ENCODE peak calls at places on chromosomes 2 and 18, in seven cellular contexts. One of them, this sample, is unnamed.

GRCh38 chr2:201070966-201071304 is 536 bp downstream of the HYCC2 start:
- DNase-seq in endodermal cell: no peak
- DNase-seq in upper lobe of right lung: no peak
- DNase-seq in AG04450: no peak
- DNase-seq in stomach: no peak
- DNase-seq in lung: no peak
- DNase-seq in heart left ventricle: no peak
- DNase-seq in this sample: no peak

GRCh38 chr2:120763516-120763915 is 27.8 kb downstream of the GLI2 start:
- DNase-seq in upper lobe of right lung: peak; percentile 61
- DNase-seq in lung: no peak
- DNase-seq in AG04450: no peak
- DNase-seq in stomach: no peak
- DNase-seq in endodermal cell: peak; percentile 54
- DNase-seq in heart left ventricle: no peak
- DNase-seq in this sample: no peak

GRCh38 chr2:238926761-238927611 is 79.1 kb downstream of the TWIST2 start:
- DNase-seq in lung: no peak
- DNase-seq in AG04450: no peak
- DNase-seq in heart left ventricle: no peak
- DNase-seq in stomach: no peak
- DNase-seq in upper lobe of right lung: no peak
- DNase-seq in endodermal cell: peak; percentile 34
- DNase-seq in this sample: no peak

GRCh38 chr18:27062802-27063201 is 122.3 kb downstream of the CHST9 start:
- DNase-seq in heart left ventricle: no peak
- DNase-seq in upper lobe of right lung: no peak
- DNase-seq in AG04450: no peak
- DNase-seq in stomach: no peak
- DNase-seq in lung: no peak
- DNase-seq in endodermal cell: no peak
- DNase-seq in this sample: no peak

GRCh38 chr2:223724831-223725230 is 112.6 kb downstream of the AP1S3 start:
- DNase-seq in heart left ventricle: no peak
- DNase-seq in upper lobe of right lung: no peak
- DNase-seq in AG04450: no peak
- DNase-seq in lung: no peak
- DNase-seq in stomach: no peak
- DNase-seq in endodermal cell: no peak
- DNase-seq in this sample: no peak

GRCh38 chr2:104321141-104321799 is 532.6 kb upstream of the POU3F3 start:
- DNase-seq in AG04450: no peak
- DNase-seq in endodermal cell: no peak
- DNase-seq in heart left ventricle: no peak
- DNase-seq in stomach: no peak
- DNase-seq in upper lobe of right lung: no peak
- DNase-seq in lung: no peak
- DNase-seq in this sample: no peak

GRCh38 chr2:769771-770170 is 92.6 kb upstream of the TMEM18 start:
- DNase-seq in heart left ventricle: no peak
- DNase-seq in AG04450: no peak
- DNase-seq in endodermal cell: no peak
- DNase-seq in lung: no peak
- DNase-seq in stomach: no peak
- DNase-seq in upper lobe of right lung: no peak
- DNase-seq in this sample: no peak

GRCh38 chr2:190819835-190820234 is 60.8 kb upstream of the GLS start:
- DNase-seq in AG04450: peak; percentile 43
- DNase-seq in stomach: no peak
- DNase-seq in heart left ventricle: no peak
- DNase-seq in upper lobe of right lung: no peak
- DNase-seq in lung: no peak
- DNase-seq in endodermal cell: no peak
- DNase-seq in this sample: no peak

GRCh38 chr2:173652311-173652710 is 297.6 kb downstream of the CDCA7 start:
- DNase-seq in stomach: no peak
- DNase-seq in upper lobe of right lung: no peak
- DNase-seq in lung: no peak
- DNase-seq in heart left ventricle: no peak
- DNase-seq in AG04450: peak; percentile 87
- DNase-seq in endodermal cell: no peak
- DNase-seq in this sample: peak; percentile 22

GRCh38 chr2:74142340-74142739 is 5.4 kb downstream of the BOLA3 start:
- DNase-seq in upper lobe of right lung: no peak
- DNase-seq in endodermal cell: peak; percentile 78
- DNase-seq in AG04450: no peak
- DNase-seq in lung: no peak
- DNase-seq in stomach: no peak
- DNase-seq in heart left ventricle: no peak
- DNase-seq in this sample: no peak

GRCh38 chr2:207792244-207792785 is 22.6 kb upstream of the FZD5 start:
- DNase-seq in endodermal cell: peak; percentile 82
- DNase-seq in lung: no peak
- DNase-seq in stomach: no peak
- DNase-seq in upper lobe of right lung: no peak
- DNase-seq in AG04450: no peak
- DNase-seq in heart left ventricle: no peak
- DNase-seq in this sample: no peak

GRCh38 chr18:22167471-22168151 is 1.8 kb upstream of the GATA6 start:
- DNase-seq in stomach: no peak
- DNase-seq in upper lobe of right lung: no peak
- DNase-seq in AG04450: no peak
- DNase-seq in lung: no peak
- DNase-seq in endodermal cell: peak; percentile 84
- DNase-seq in heart left ventricle: no peak
- DNase-seq in this sample: peak; percentile 60
- H3K27me3 ChIP-seq in stomach: peaks cover 100% of the 10 kb centered on the region
- H3K27me3 ChIP-seq in upper lobe of right lung: peaks cover 40% of the 10 kb centered on the region
- H3K27me3 ChIP-seq in AG04450: peaks cover 59% of the 10 kb centered on the region
- H3K27me3 ChIP-seq in lung: no peaks in the 10 kb centered on the region
- H3K27me3 ChIP-seq in endodermal cell: peaks cover 34% of the 10 kb centered on the region
- H3K27me3 ChIP-seq in heart left ventricle: peaks cover 9% of the 10 kb centered on the region
- H3K27me3 ChIP-seq in this sample: no peaks in the 10 kb centered on the region

DNA sequence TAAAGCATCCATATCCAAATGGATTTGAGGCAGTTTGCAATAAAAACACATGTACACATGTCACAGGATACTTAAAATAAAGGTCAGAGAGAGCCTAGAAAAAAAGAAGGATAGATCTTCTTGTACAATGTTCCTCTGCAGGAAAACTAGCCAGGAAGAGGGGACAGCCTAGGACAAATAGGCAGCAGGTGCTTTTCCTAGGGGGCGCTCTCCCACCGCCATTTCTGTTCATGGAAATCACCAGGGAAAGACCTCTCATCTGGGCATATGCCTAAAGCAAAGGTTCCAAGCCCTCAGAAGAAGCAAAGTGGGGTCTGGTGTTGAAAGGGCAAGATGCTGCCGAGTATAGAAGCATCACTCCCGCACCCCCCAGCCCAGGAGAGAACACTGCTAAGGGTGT is 799.1 kb downstream of the BCL11A start:
- DNase-seq in stomach: no peak
- DNase-seq in endodermal cell: peak; percentile 89
- DNase-seq in upper lobe of right lung: no peak
- DNase-seq in heart left ventricle: no peak
- DNase-seq in lung: no peak
- DNase-seq in AG04450: no peak
- DNase-seq in this sample: no peak
- TF ChIP-seq CTCF in stomach: no peak
- TF ChIP-seq CTCF in endodermal cell: peak; percentile 80
- TF ChIP-seq CTCF in upper lobe of right lung: no peak
- TF ChIP-seq CTCF in heart left ventricle: no peak
- TF ChIP-seq CTCF in lung: no peak
- TF ChIP-seq CTCF in AG04450: no peak
- TF ChIP-seq CTCF in this sample: no peak

DNA sequence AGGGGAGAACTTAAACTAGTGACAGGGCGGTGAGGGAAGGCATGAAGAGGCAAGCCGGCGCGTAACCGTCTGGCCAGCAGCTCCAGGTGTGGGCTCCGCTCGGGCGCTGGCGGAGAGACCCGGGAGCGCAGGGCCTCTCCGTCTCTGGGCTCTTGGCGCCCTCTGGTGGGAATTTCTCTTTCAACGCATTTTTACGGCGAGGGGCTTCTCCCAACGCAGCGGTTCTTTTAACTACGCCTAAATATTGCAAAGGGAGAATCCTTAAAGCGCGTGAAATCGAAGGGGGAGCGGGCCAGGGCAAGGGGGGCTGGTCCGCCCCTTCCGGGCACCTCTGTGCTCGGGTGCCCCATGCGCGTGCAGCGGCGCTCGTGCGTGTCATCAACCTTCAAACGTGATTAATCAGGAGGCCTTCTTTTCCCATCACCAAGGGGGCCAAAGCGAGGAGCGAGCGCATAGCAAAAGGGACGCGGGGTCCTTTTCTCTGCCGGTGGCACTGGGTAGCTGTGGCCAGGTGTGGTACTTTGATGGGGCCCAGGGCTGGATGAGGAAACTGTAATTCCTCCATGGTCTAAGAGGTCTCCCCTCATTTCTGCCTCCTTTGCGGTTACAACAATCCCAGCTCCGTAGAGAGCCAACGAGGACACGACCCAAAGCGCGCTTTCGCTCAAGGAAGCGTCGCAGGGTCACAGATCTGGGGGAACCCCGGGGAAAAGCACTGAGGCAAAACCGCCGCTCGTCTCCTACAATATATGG is 765 bp upstream of the GAD1 start:
- DNase-seq in lung: peak; percentile 65
- DNase-seq in endodermal cell: peak; percentile 96
- DNase-seq in AG04450: no peak
- DNase-seq in stomach: peak; percentile 72
- DNase-seq in upper lobe of right lung: peak; percentile 74
- DNase-seq in heart left ventricle: peak; percentile 34
- DNase-seq in this sample: peak; percentile 53
- H3K27me3 ChIP-seq in lung: peaks cover 5% of the 10 kb centered on the region
- H3K27me3 ChIP-seq in endodermal cell: peaks cover 61% of the 10 kb centered on the region
- H3K27me3 ChIP-seq in AG04450: peaks cover 81% of the 10 kb centered on the region
- H3K27me3 ChIP-seq in stomach: peaks cover 90% of the 10 kb centered on the region
- H3K27me3 ChIP-seq in upper lobe of right lung: peaks cover 81% of the 10 kb centered on the region
- H3K27me3 ChIP-seq in heart left ventricle: peaks cover 94% of the 10 kb centered on the region
- H3K27me3 ChIP-seq in this sample: peaks cover 36% of the 10 kb centered on the region

GRCh38 chr2:195842932-195843331 is 185.9 kb downstream of the SLC39A10 start:
- DNase-seq in heart left ventricle: no peak
- DNase-seq in lung: no peak
- DNase-seq in stomach: no peak
- DNase-seq in endodermal cell: no peak
- DNase-seq in upper lobe of right lung: no peak
- DNase-seq in AG04450: no peak
- DNase-seq in this sample: no peak

GRCh38 chr2:195850764-195851163 is 193.7 kb downstream of the SLC39A10 start:
- DNase-seq in endodermal cell: no peak
- DNase-seq in heart left ventricle: no peak
- DNase-seq in upper lobe of right lung: no peak
- DNase-seq in lung: no peak
- DNase-seq in AG04450: no peak
- DNase-seq in stomach: no peak
- DNase-seq in this sample: no peak

DNA sequence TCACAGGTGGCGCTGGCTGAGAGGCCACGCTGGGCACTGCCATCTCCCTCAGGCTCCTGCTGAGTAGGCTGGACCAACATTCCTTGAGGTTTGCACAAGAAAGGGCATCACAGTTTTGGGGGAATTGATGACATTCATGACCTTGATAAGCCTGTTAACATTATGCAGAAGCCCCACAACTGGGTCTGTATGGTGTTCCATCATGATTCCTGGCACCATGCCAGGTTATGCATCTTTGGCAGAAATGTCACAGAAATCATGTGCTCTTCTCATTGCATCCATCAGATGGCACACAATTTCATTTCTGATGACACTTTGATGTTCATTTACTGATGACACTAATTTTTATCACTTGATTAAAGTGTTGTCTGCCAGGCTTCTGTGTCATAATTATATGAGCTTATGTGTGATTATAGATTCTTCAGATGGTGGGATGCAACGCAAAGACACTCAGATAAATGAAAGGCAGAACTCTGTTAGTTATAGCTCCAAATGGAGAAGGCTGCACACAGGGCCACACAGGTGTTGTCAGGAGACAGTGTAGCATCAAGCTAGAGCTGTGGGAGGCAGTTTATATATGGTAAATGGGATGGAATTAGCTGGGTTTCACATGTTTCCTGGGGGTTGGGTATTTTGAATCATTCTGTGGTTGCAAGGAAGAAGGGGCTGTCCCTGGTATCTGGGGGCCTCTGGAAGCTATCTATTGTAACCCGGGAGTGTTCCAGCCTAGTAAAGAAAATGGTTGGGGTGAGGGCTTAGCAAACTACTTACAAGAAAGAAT is 191.3 kb downstream of the SLC39A10 start:
- DNase-seq in endodermal cell: no peak
- DNase-seq in stomach: no peak
- DNase-seq in AG04450: no peak
- DNase-seq in heart left ventricle: no peak
- DNase-seq in lung: no peak
- DNase-seq in upper lobe of right lung: no peak
- DNase-seq in this sample: no peak
- TF ChIP-seq CTCF in endodermal cell: no peak
- TF ChIP-seq CTCF in stomach: no peak
- TF ChIP-seq CTCF in AG04450: no peak
- TF ChIP-seq CTCF in heart left ventricle: no peak
- TF ChIP-seq CTCF in lung: no peak
- TF ChIP-seq CTCF in upper lobe of right lung: no peak
- TF ChIP-seq CTCF in this sample: no peak

GRCh38 chr2:102621630-102622029 is 2.3 kb downstream of the SLC9A2 start:
- DNase-seq in heart left ventricle: no peak
- DNase-seq in AG04450: no peak
- DNase-seq in endodermal cell: no peak
- DNase-seq in stomach: no peak
- DNase-seq in lung: no peak
- DNase-seq in upper lobe of right lung: no peak
- DNase-seq in this sample: no peak

GRCh38 chr2:102622646-102623045 is 3.3 kb downstream of the SLC9A2 start:
- DNase-seq in endodermal cell: no peak
- DNase-seq in upper lobe of right lung: no peak
- DNase-seq in heart left ventricle: no peak
- DNase-seq in AG04450: no peak
- DNase-seq in stomach: no peak
- DNase-seq in lung: no peak
- DNase-seq in this sample: no peak

GRCh38 chr2:102618452-102619413 is 620 bp upstream of the SLC9A2 start:
- DNase-seq in heart left ventricle: peak; percentile 19
- DNase-seq in AG04450: no peak
- DNase-seq in stomach: peak; percentile 75
- DNase-seq in upper lobe of right lung: peak; percentile 80
- DNase-seq in endodermal cell: peak; percentile 78
- DNase-seq in lung: peak; percentile 40
- DNase-seq in this sample: peak; percentile 45

GRCh38 chr2:102619414-102620319 is at the start of gene SLC9A2:
- DNase-seq in lung: peak; percentile 29
- DNase-seq in stomach: peak; percentile 72
- DNase-seq in upper lobe of right lung: peak; percentile 77
- DNase-seq in endodermal cell: peak; percentile 82
- DNase-seq in AG04450: no peak
- DNase-seq in heart left ventricle: no peak
- DNase-seq in this sample: no peak

GRCh38 chr2:102620367-102620766 is 1.0 kb downstream of the SLC9A2 start:
- DNase-seq in stomach: peak; percentile 68
- DNase-seq in lung: no peak
- DNase-seq in AG04450: no peak
- DNase-seq in endodermal cell: peak; percentile 71
- DNase-seq in heart left ventricle: no peak
- DNase-seq in upper lobe of right lung: no peak
- DNase-seq in this sample: no peak
- H3K27me3 ChIP-seq in stomach: peaks cover 49% of the 10 kb centered on the region
- H3K27me3 ChIP-seq in lung: no peaks in the 10 kb centered on the region
- H3K27me3 ChIP-seq in AG04450: peaks cover 39% of the 10 kb centered on the region
- H3K27me3 ChIP-seq in endodermal cell: peaks cover 87% of the 10 kb centered on the region
- H3K27me3 ChIP-seq in heart left ventricle: peaks cover 44% of the 10 kb centered on the region
- H3K27me3 ChIP-seq in upper lobe of right lung: peaks cover 55% of the 10 kb centered on the region
- H3K27me3 ChIP-seq in this sample: peaks cover 37% of the 10 kb centered on the region

This sample was measured in adrenal gland.